ENCODE peak calls at places on chromosomes 16 and 17, in six cellular contexts. G is SHP77; R is fibroblast of the aortic adventitia; C is mammary epithelial cell; N is Jurkat, Clone E6-1; W is H7. P is an unnamed sample.

GRCh38 chr16:57781741-57782606 is 20.3 kb downstream of the KIFC3 start:
- DNase-seq in N (no peak), G (no peak), R (peak; percentile 47), C (peak; percentile 32), W (no peak), P (peak; percentile 65)

GRCh38 chr16:20747030-20747816 is 5.6 kb upstream of the THUMPD1 start:
- DNase-seq in C (no peak), W (no peak), N (no peak), G (no peak), R (no peak), P (no peak)

GRCh38 chr17:83116783-83117555 is 37.6 kb downstream of the METRNL start:
- DNase-seq in G (no peak), W (no peak), R (no peak), N (no peak), C (no peak), P (no peak)

GRCh38 chr17:19752216-19753048 is 4.3 kb upstream of the ALDH3A1 start:
- DNase-seq in W (no peak), N (no peak), C (no peak), G (no peak), R (no peak), P (no peak)

GRCh38 chr17:75288784-75289121 is 480 bp downstream of the SLC25A19 start:
- DNase-seq in R (no peak), N (peak; percentile 32), G (peak; percentile 75), W (peak; percentile 84), C (no peak), P (no peak)

GRCh38 chr16:2095315-2095853 is 40.3 kb downstream of the PKD1 start:
- DNase-seq in N (no peak), W (no peak), C (peak; percentile 17), R (no peak), G (no peak), P (peak; percentile 22)

GRCh38 chr16:47578033-47578432 is 116.9 kb downstream of the PHKB start:
- DNase-seq in R (no peak), N (no peak), G (no peak), C (no peak), W (no peak), P (no peak)

GRCh38 chr17:43211480-43212402 is at the start of gene TMEM106A:
- DNase-seq in R (peak; percentile 85), C (peak; percentile 85), N (peak; percentile 66), W (peak; percentile 97), G (no peak), P (peak; percentile 62)

GRCh38 chr16:46629331-46629843 is 8.2 kb upstream of the SHCBP1 start:
- DNase-seq in N (peak; percentile 12), R (peak; percentile 76), G (peak; percentile 42), C (peak; percentile 50), W (peak; percentile 76), P (peak; percentile 41)

P was measured in brain microvascular endothelial cell.